ENCODE peak calls at places on chromosomes 2 and 18, in five cellular contexts. H, J, T, A and Y are unnamed samples.

GRCh38 chr2:20446280-20446916 is 476 bp upstream of the RHOB start:
- DNase-seq in H (no peak), J (no peak), T (no peak), A (no peak), Y (no peak)

GRCh38 chr2:1707771-1708351 is 36.5 kb downstream of the PXDN start:
- DNase-seq in H (no peak), J (no peak), T (peak), A (peak), Y (peak)

GRCh38 chr2:240402566-240403295 is 32.7 kb upstream of the GPC1 start:
- DNase-seq in H (no peak), J (no peak), T (no peak), A (no peak), Y (no peak)

GRCh38 chr2:233901884-233902283 is 15.3 kb upstream of the TRPM8 start:
- DNase-seq in H (no peak), J (no peak), T (no peak), A (no peak), Y (no peak)

GRCh38 chr2:119753041-119753929 is 6.4 kb upstream of the PTPN4 start:
- DNase-seq in H (no peak), J (no peak), T (no peak), A (peak), Y (no peak)

GRCh38 chr2:3127710-3128109 is 249.9 kb downstream of the EIPR1 start:
- DNase-seq in H (no peak), J (no peak), T (no peak), A (no peak), Y (no peak)

GRCh38 chr2:2800697-2801096 is 469.6 kb upstream of the MYT1L start:
- DNase-seq in H (no peak), J (no peak), T (no peak), A (no peak), Y (no peak)

GRCh38 chr2:36635194-36635593 is 37.2 kb upstream of the FEZ2 start:
- DNase-seq in H (no peak), J (no peak), T (no peak), A (no peak), Y (no peak)

GRCh38 chr2:223993634-223994232 is 36.5 kb downstream of the MRPL44 start:
- DNase-seq in H (peak), J (peak), T (peak), A (peak), Y (peak)

GRCh38 chr2:205858781-205859478 is 176.6 kb downstream of the NRP2 start:
- DNase-seq in H (no peak), J (peak), T (peak), A (no peak), Y (no peak)

GRCh38 chr2:68974946-68975665 is 670 bp downstream of the GKN1 start:
- DNase-seq in H (no peak), J (no peak), T (no peak), A (no peak), Y (no peak)

GRCh38 chr2:236343400-236344161 is 79.4 kb upstream of the ASB18 start:
- DNase-seq in H (peak), J (no peak), T (peak), A (peak), Y (peak)

GRCh38 chr2:63465633-63466032 is 122.6 kb downstream of the WDPCP start:
- DNase-seq in H (no peak), J (no peak), T (no peak), A (no peak), Y (no peak)

GRCh38 chr18:14285053-14285452 is 152.8 kb upstream of the ZNF519 start:
- DNase-seq in H (no peak), J (no peak), T (no peak), A (no peak), Y (no peak)

GRCh38 chr2:148756292-148756975 is 111.9 kb downstream of the EPC2 start:
- DNase-seq in H (no peak), J (no peak), T (no peak), A (peak), Y (no peak)

GRCh38 chr2:144288428-144288827 is 231.5 kb downstream of the ZEB2 start:
- DNase-seq in H (no peak), J (no peak), T (no peak), A (no peak), Y (no peak)

GRCh38 chr18:60017371-60017770 is 117.6 kb downstream of the PMAIP1 start:
- DNase-seq in H (no peak), J (no peak), T (no peak), A (no peak), Y (no peak)

GRCh38 chr2:30026091-30027055 is 105.0 kb upstream of the ALK start:
- DNase-seq in H (no peak), J (peak), T (peak), A (peak), Y (peak)

GRCh38 chr18:59800897-59801296 is 98.9 kb upstream of the PMAIP1 start:
- DNase-seq in H (no peak), J (no peak), T (no peak), A (no peak), Y (no peak)

GRCh38 chr18:75267643-75268184 is 57.1 kb downstream of the TSHZ1 start:
- DNase-seq in H (no peak), J (no peak), T (no peak), A (no peak), Y (no peak)

GRCh38 chr2:146874260-146874658 is 970.6 kb upstream of the ACVR2A start:
- DNase-seq in H (peak), J (no peak), T (no peak), A (peak), Y (no peak)

GRCh38 chr2:30204281-30204680 is 27.1 kb upstream of the LBH start:
- DNase-seq in H (no peak), J (no peak), T (no peak), A (no peak), Y (no peak)

GRCh38 chr2:7927694-7928093 is 754.2 kb upstream of the ID2 start:
- DNase-seq in H (no peak), J (no peak), T (no peak), A (no peak), Y (no peak)

GRCh38 chr2:219073413-219074129 is 12.8 kb upstream of the IHH start:
- DNase-seq in H (no peak), J (peak), T (peak), A (peak), Y (peak)

GRCh38 chr2:199624958-199625357 is 167.2 kb upstream of the SATB2 start:
- DNase-seq in H (peak), J (no peak), T (no peak), A (no peak), Y (no peak)

GRCh38 chr2:109128466-109129355 is at the start of gene SH3RF3:
- DNase-seq in H (no peak), J (peak), T (peak), A (peak), Y (no peak)

GRCh38 chr2:184006998-184007397 is 591.3 kb upstream of the ZNF804A start:
- DNase-seq in H (no peak), J (peak), T (no peak), A (no peak), Y (no peak)

GRCh38 chr18:12376034-12376717 is 851 bp downstream of the AFG3L2 start:
- DNase-seq in H (no peak), J (peak), T (no peak), A (peak), Y (no peak)

GRCh38 chr2:179574061-179574519 is 287.3 kb downstream of the ZNF385B start:
- DNase-seq in H (no peak), J (no peak), T (no peak), A (no peak), Y (no peak)

DNA sequence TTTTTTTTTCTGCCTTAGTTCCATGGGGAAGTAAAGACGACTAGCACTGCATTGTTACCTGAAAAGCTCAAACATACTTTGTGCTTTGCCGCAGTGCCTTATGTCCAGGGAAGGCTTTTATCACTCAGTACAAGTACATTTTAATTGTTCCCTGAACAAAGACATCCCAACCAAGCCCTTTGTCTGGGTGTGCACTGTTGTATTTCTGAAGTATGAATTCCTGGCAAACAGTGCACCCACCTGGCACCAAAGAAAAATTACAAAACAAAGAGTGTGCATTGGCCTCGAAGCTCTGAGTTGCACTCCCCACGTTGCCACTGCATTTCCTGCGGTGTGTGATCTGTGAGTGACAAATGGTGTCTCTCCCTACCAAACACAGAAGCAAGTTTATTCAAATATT is 858.5 kb upstream of the PIK3C3 start:
- DNase-seq in H (no peak), J (no peak), T (peak), A (peak), Y (no peak)
- TF ChIP-seq CTCF in H (no peak), J (no peak), T (no peak), A (peak), Y (no peak)

GRCh38 chr2:194896871-194897270 is 760.2 kb upstream of the SLC39A10 start:
- DNase-seq in H (no peak), J (no peak), T (no peak), A (no peak), Y (no peak)
- TF ChIP-seq CTCF in H (no peak), J (no peak), T (no peak), A (no peak), Y (no peak)

DNA sequence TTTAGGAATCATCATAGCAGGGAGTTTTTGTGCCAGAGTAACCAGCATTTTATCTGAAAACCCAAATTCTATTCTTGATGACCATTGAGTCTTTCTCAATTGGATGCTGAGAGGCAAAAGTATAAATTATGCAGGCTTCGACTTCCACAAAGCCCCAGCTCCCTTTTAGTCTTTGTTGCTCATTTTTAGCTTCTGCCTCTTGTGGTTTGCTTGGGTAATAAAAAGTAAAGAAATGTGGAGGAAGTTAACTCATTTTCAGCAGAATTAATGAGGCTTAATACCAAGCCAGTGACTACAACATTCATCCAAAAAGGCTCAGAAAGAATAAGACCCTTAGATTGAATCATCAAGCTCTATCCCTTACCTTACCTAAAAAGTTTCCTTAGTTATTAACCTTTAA is 18.6 kb downstream of the ERMN start:
- DNase-seq in H (no peak), J (no peak), T (no peak), A (no peak), Y (no peak)
- TF ChIP-seq CTCF in H (peak), J (no peak), T (no peak), A (no peak), Y (no peak)

GRCh38 chr2:122070241-122070731 is 314.8 kb downstream of the TSN start:
- DNase-seq in H (no peak), J (no peak), T (no peak), A (peak), Y (no peak)
- TF ChIP-seq CTCF in H (no peak), J (no peak), T (no peak), A (no peak), Y (no peak)

GRCh38 chr2:24825883-24826800 is 32.9 kb downstream of the CENPO start:
- DNase-seq in H (no peak), J (no peak), T (peak), A (no peak), Y (no peak)
- TF ChIP-seq CTCF in H (no peak), J (no peak), T (no peak), A (no peak), Y (no peak)

GRCh38 chr2:96536445-96537065 is at the start of gene ARID5A:
- DNase-seq in H (peak), J (peak), T (peak), A (peak), Y (no peak)
- TF ChIP-seq CTCF in H (peak), J (peak), T (no peak), A (no peak), Y (no peak)